ENCODE peak calls at places on chromosomes 7 and 10, in eight cellular contexts. L is psoas muscle; Z is Peyer's patch; T is GM23248; W is CD8-positive, alpha-beta T cell; O is PC-3; R is IMR-90; A is caudate nucleus. V is an unnamed sample.

GRCh38 chr10:119248681-119249080 is 41.3 kb downstream of the GRK5 start:
- DNase-seq in L (no peak), Z (no peak), T (no peak), W (no peak), O (no peak), R (no peak), A (no peak), V (no peak)

GRCh38 chr7:77657427-77658331 is 38.6 kb upstream of the RSBN1L start:
- DNase-seq in L (no peak), Z (peak), T (peak), W (no peak), O (peak), R (peak), A (no peak), V (peak)

GRCh38 chr10:132632851-132633684 is 95.5 kb downstream of the INPP5A start:
- DNase-seq in L (peak), Z (peak), T (peak), W (no peak), O (peak), R (peak), A (no peak), V (no peak)

GRCh38 chr7:46468753-46469356 is 547.8 kb upstream of the IGFBP3 start:
- DNase-seq in L (no peak), Z (no peak), T (peak), W (no peak), O (no peak), R (peak), A (no peak), V (peak)

GRCh38 chr7:19674266-19674960 is 34.4 kb downstream of the POLR1F start:
- DNase-seq in L (no peak), Z (no peak), T (peak), W (no peak), O (no peak), R (no peak), A (no peak), V (peak)

GRCh38 chr7:22564511-22565045 is 64.6 kb upstream of the STEAP1B start:
- DNase-seq in L (peak), Z (no peak), T (peak), W (no peak), O (peak), R (peak), A (no peak), V (no peak)

GRCh38 chr7:91491868-91492267 is 227.6 kb downstream of the FZD1 start:
- DNase-seq in L (no peak), Z (no peak), T (no peak), W (no peak), O (no peak), R (no peak), A (no peak), V (no peak)

GRCh38 chr7:123749537-123749857 is 694 bp upstream of the WASL start:
- DNase-seq in L (no peak), Z (no peak), T (peak), W (peak), O (peak), R (peak), A (no peak), V (no peak)

GRCh38 chr10:89609730-89610393 is 35.2 kb downstream of the PANK1 start:
- DNase-seq in L (no peak), Z (no peak), T (no peak), W (no peak), O (no peak), R (no peak), A (no peak), V (peak)

GRCh38 chr7:137242616-137243015 is 100.9 kb downstream of the PTN start:
- DNase-seq in L (no peak), Z (no peak), T (no peak), W (no peak), O (no peak), R (no peak), A (no peak), V (no peak)

GRCh38 chr10:122044045-122044661 is 55.2 kb downstream of the TACC2 start:
- DNase-seq in L (peak), Z (peak), T (peak), W (no peak), O (peak), R (peak), A (no peak), V (peak)

GRCh38 chr7:19116121-19117080 is 1.0 kb downstream of the TWIST1 start:
- DNase-seq in L (no peak), Z (no peak), T (peak), W (no peak), O (peak), R (peak), A (no peak), V (peak)

GRCh38 chr7:116225860-116226259 is 15.5 kb downstream of the TES start:
- DNase-seq in L (no peak), Z (no peak), T (no peak), W (no peak), O (no peak), R (no peak), A (no peak), V (no peak)

GRCh38 chr10:42864575-42864974 is 82.0 kb downstream of the BMS1 start:
- DNase-seq in L (no peak), Z (no peak), T (peak), W (no peak), O (peak), R (peak), A (no peak), V (peak)

GRCh38 chr10:79001082-79001885 is 67.5 kb upstream of the ZMIZ1 start:
- DNase-seq in L (peak), Z (no peak), T (peak), W (no peak), O (peak), R (peak), A (no peak), V (no peak)

GRCh38 chr7:13770305-13770704 is 219.2 kb downstream of the ETV1 start:
- DNase-seq in L (no peak), Z (no peak), T (peak), W (no peak), O (peak), R (peak), A (no peak), V (no peak)

GRCh38 chr10:101444058-101444457 is 90.1 kb downstream of the BTRC start:
- DNase-seq in L (no peak), Z (no peak), T (peak), W (no peak), O (peak), R (peak), A (no peak), V (peak)

GRCh38 chr7:41252957-41253356 is 449.9 kb downstream of the INHBA start:
- DNase-seq in L (no peak), Z (no peak), T (no peak), W (no peak), O (no peak), R (no peak), A (no peak), V (no peak)

GRCh38 chr10:58734116-58734515 is 221.4 kb downstream of the BICC1 start:
- DNase-seq in L (no peak), Z (no peak), T (peak), W (no peak), O (no peak), R (peak), A (no peak), V (no peak)

GRCh38 chr10:14478639-14479038 is 147.9 kb upstream of the FRMD4A start:
- DNase-seq in L (peak), Z (no peak), T (peak), W (no peak), O (peak), R (peak), A (peak), V (peak)

GRCh38 chr10:59905066-59905734 is 1.2 kb downstream of the CCDC6 start:
- DNase-seq in L (peak), Z (peak), T (peak), W (no peak), O (peak), R (peak), A (no peak), V (peak)

GRCh38 chr10:86178401-86179142 is 188.0 kb downstream of the GRID1 start:
- DNase-seq in L (no peak), Z (peak), T (peak), W (no peak), O (no peak), R (no peak), A (no peak), V (peak)

GRCh38 chr10:33556581-33556980 is 222.1 kb upstream of the NRP1 start:
- DNase-seq in L (no peak), Z (no peak), T (no peak), W (no peak), O (no peak), R (no peak), A (no peak), V (no peak)

GRCh38 chr10:48476279-48476982 is 128.4 kb downstream of the ARHGAP22 start:
- DNase-seq in L (no peak), Z (no peak), T (no peak), W (no peak), O (no peak), R (no peak), A (no peak), V (peak)
- H3K27ac ChIP-seq in L (no peak), Z (no peak), T (no peak), W (no peak), O (no peak), R (no peak), A (no peak), V (no peak)

GRCh38 chr7:149369497-149369896 is 91.4 kb downstream of the ZNF777 start:
- DNase-seq in L (no peak), Z (no peak), T (no peak), W (no peak), O (peak), R (no peak), A (no peak), V (peak)
- H3K27ac ChIP-seq in L (no peak), Z (no peak), T (no peak), W (no peak), O (no peak), R (no peak), A (no peak), V (no peak)

GRCh38 chr7:30510124-30511074 is 5.8 kb upstream of the GGCT start:
- DNase-seq in L (no peak), Z (peak), T (peak), W (peak), O (peak), R (peak), A (no peak), V (peak)
- H3K27ac ChIP-seq in L (no peak), Z (no peak), T (no peak), W (no peak), O (no peak), R (no peak), A (no peak), V (no peak)

GRCh38 chr10:114303556-114303955 is 64.5 kb downstream of the VWA2 start:
- DNase-seq in L (no peak), Z (no peak), T (no peak), W (no peak), O (no peak), R (no peak), A (no peak), V (no peak)

GRCh38 chr10:114306116-114306973 is 67.3 kb downstream of the VWA2 start:
- DNase-seq in L (no peak), Z (no peak), T (peak), W (no peak), O (peak), R (peak), A (no peak), V (peak)

GRCh38 chr10:114304017-114304565 is 65.0 kb downstream of the VWA2 start:
- DNase-seq in L (peak), Z (peak), T (peak), W (peak), O (peak), R (peak), A (peak), V (peak)

GRCh38 chr10:114305521-114305925 is 66.5 kb downstream of the VWA2 start:
- DNase-seq in L (no peak), Z (no peak), T (no peak), W (no peak), O (no peak), R (no peak), A (no peak), V (no peak)

GRCh38 chr10:114304566-114305421 is 65.7 kb downstream of the VWA2 start:
- DNase-seq in L (no peak), Z (peak), T (peak), W (peak), O (peak), R (no peak), A (no peak), V (peak)
- H3K27ac ChIP-seq in L (no peak), Z (peak), T (no peak), W (no peak), O (no peak), R (peak), A (peak), V (no peak)

DNA sequence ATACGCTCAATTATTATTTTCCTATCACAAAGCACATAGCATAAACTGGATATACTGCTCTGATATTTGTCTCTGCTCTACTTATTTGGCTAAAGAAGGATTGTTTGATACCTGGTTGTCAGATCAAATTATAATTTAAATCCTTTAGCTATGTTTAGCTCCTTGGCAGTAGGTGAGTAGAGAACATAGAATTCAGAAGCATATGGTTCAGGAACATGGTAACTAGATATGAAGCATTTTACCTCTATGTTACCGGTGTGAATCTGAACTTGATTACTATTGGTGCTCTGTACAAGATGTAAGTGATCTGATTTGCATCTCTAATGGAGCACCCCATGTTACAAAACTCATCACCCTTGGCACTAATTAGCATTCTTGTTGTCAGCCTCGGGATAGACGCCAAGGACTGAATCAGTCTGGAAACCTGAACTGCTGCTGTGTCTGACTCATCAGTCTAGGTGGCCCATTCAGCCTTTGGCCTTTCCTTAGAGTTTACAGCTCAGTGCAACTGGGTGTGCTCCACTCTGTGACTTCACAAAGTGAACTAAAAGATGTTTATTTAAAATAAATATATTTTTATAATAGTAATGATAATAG is 12.3 kb upstream of the MYPN start:
- DNase-seq in L (peak), Z (peak), T (peak), W (no peak), O (peak), R (peak), A (no peak), V (peak)
- H3K27ac ChIP-seq in L (peak), Z (no peak), T (peak), W (no peak), O (peak), R (no peak), A (no peak), V (no peak)

GRCh38 chr7:6252748-6253147 is 19.7 kb downstream of the CYTH3 start:
- DNase-seq in L (no peak), Z (no peak), T (peak), W (no peak), O (no peak), R (no peak), A (no peak), V (no peak)

GRCh38 chr7:6248581-6248980 is 23.8 kb downstream of the CYTH3 start:
- DNase-seq in L (no peak), Z (no peak), T (peak), W (no peak), O (peak), R (peak), A (no peak), V (peak)

GRCh38 chr7:6251653-6252052 is 20.8 kb downstream of the CYTH3 start:
- DNase-seq in L (no peak), Z (no peak), T (peak), W (no peak), O (no peak), R (no peak), A (no peak), V (no peak)

GRCh38 chr7:6252310-6252709 is 20.1 kb downstream of the CYTH3 start:
- DNase-seq in L (no peak), Z (no peak), T (peak), W (no peak), O (no peak), R (peak), A (no peak), V (no peak)

GRCh38 chr7:6250364-6250833 is 22.0 kb downstream of the CYTH3 start:
- DNase-seq in L (no peak), Z (no peak), T (peak), W (no peak), O (no peak), R (no peak), A (no peak), V (no peak)
- H3K27ac ChIP-seq in L (peak), Z (no peak), T (peak), W (no peak), O (no peak), R (no peak), A (no peak), V (no peak)

GRCh38 chr7:69825031-69825681 is 226.9 kb downstream of the AUTS2 start:
- DNase-seq in L (no peak), Z (no peak), T (no peak), W (no peak), O (no peak), R (no peak), A (no peak), V (no peak)
- H3K27ac ChIP-seq in L (no peak), Z (peak), T (no peak), W (no peak), O (no peak), R (no peak), A (no peak), V (no peak)

DNA sequence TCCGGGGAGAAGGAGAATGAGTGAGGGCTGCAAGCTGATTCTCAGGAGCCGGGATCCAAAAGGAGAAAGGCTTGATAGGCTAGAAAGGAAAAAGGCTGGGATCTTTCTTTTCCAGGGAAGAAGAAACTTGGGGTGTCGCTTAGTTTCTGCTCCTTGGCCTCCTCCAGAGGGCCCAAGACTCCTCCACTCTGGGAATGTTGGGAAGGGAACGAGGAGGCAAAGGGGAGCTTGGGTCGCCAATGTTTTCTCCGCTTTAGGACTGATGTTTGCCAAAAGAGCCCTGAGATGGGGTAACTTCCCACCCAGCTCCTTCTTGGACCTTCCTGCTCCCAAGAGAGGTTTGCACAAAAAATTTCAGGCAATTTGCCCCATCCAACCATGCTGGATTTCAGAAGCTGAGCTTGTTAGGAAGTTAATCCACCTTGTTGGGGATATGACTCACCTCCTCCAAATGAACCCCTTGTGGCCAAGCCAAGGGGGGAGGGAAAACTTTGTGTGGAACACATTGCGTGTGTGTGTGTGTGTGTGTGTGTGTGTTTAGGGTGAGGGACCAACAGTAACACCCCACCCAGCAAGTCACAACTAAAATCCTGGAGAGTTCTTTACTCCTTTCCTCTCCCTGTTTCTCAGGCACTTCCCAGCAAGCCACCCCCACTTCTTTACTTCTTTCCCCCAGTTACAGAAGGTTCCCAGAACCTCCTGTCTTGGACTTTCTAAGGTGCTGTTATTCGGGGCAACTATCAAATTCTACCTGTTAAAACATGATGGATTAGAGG is 8.7 kb upstream of the HOXA2 start:
- DNase-seq in L (peak), Z (no peak), T (peak), W (no peak), O (peak), R (peak), A (no peak), V (no peak)
- H3K27ac ChIP-seq in L (peak), Z (peak), T (no peak), W (no peak), O (peak), R (peak), A (no peak), V (no peak)

DNA sequence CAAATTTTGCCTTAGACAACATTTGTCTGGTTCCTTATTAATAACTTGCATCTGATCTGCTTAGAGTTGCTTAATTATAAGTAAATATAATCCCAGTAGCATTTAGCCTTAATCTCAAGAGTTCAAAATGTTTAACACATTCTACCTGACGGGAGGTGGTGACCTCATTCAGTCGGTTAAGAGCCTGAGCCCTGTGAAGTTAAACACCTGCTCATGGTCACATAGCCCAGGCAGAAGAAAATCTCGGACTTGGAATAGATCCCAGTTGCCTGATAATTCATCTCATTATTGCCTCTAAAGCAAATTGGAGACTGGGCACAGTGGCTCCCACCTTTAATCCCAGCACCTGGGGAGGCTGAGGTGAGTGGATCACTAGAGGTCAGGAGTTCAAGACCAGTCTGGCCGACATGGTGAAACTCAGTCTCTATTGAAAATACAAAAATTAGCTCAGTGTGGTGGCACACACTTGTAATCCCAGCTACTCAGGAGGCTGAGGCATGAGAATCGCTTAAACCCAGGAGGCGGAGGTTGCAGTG is 18.6 kb upstream of the ASCC1 start:
- DNase-seq in L (no peak), Z (peak), T (no peak), W (no peak), O (no peak), R (no peak), A (no peak), V (no peak)
- H3K27ac ChIP-seq in L (peak), Z (no peak), T (no peak), W (no peak), O (no peak), R (no peak), A (no peak), V (no peak)